ENCODE peak calls at places on chromosomes 12 and 14, in seven cellular contexts. A is HepG2, L is HCT116, M is SK-N-SH, F is GM12878, I is K562, E is H1. V is an unnamed sample.

GRCh38 chr12:79911889-79912656 is 22.8 kb downstream of the PPP1R12A start:
- DNase-seq in A (no peak), L (no peak), M (no peak), F (no peak), I (no peak), E (no peak), V (no peak)

GRCh38 chr14:25150934-25151790 is 101.2 kb upstream of the STXBP6 start:
- DNase-seq in A (peak), L (peak), M (peak), F (peak), I (peak), E (no peak), V (peak)

GRCh38 chr14:106286697-106287290 is 760.4 kb downstream of the TMEM121 start:
- DNase-seq in A (no peak), L (no peak), M (peak), F (no peak), I (peak), E (no peak), V (peak)

GRCh38 chr14:96205059-96205993 is 687 bp downstream of the BDKRB2 start:
- DNase-seq in A (no peak), L (no peak), M (no peak), F (no peak), I (no peak), E (no peak), V (peak)

GRCh38 chr12:30820406-30820946 is 65.7 kb upstream of the CAPRIN2 start:
- DNase-seq in A (no peak), L (no peak), M (no peak), F (no peak), I (no peak), E (no peak), V (peak)

GRCh38 chr14:34330846-34331245 is 131.2 kb downstream of the SPTSSA start:
- DNase-seq in A (no peak), L (no peak), M (no peak), F (no peak), I (no peak), E (no peak), V (no peak)

GRCh38 chr12:121383601-121384019 is 16.3 kb upstream of the RNF34 start:
- DNase-seq in A (no peak), L (no peak), M (no peak), F (no peak), I (no peak), E (no peak), V (no peak)

GRCh38 chr12:32917094-32917611 is 20.6 kb upstream of the PKP2 start:
- DNase-seq in A (no peak), L (no peak), M (no peak), F (no peak), I (no peak), E (no peak), V (no peak)

GRCh38 chr12:122994781-122995502 is 14.5 kb downstream of the ARL6IP4 start:
- DNase-seq in A (no peak), L (no peak), M (no peak), F (no peak), I (no peak), E (no peak), V (no peak)

GRCh38 chr12:78703820-78704525 is 160.6 kb upstream of the SYT1 start:
- DNase-seq in A (no peak), L (peak), M (no peak), F (no peak), I (no peak), E (no peak), V (no peak)

GRCh38 chr12:29164477-29165163 is 15.5 kb downstream of the FAR2 start:
- DNase-seq in A (no peak), L (no peak), M (no peak), F (peak), I (no peak), E (no peak), V (no peak)

GRCh38 chr14:50775357-50775756 is 55.6 kb downstream of the NIN start:
- DNase-seq in A (no peak), L (no peak), M (no peak), F (no peak), I (no peak), E (no peak), V (no peak)

GRCh38 chr12:123608192-123608591 is 6.3 kb downstream of the DDX55 start:
- DNase-seq in A (no peak), L (no peak), M (no peak), F (no peak), I (no peak), E (no peak), V (no peak)

GRCh38 chr12:27524839-27525238 is 833 bp downstream of the PPFIBP1 start:
- DNase-seq in A (no peak), L (no peak), M (no peak), F (no peak), I (no peak), E (no peak), V (peak)

GRCh38 chr12:69343357-69343756 is 4.8 kb upstream of the LYZ start:
- DNase-seq in A (no peak), L (no peak), M (no peak), F (no peak), I (no peak), E (no peak), V (no peak)

GRCh38 chr14:95741781-95742180 is 27.9 kb upstream of the TCL1A start:
- DNase-seq in A (no peak), L (no peak), M (no peak), F (no peak), I (no peak), E (no peak), V (no peak)

GRCh38 chr12:79055926-79056674 is 191.5 kb downstream of the SYT1 start:
- DNase-seq in A (no peak), L (peak), M (no peak), F (no peak), I (no peak), E (no peak), V (no peak)

GRCh38 chr12:100576311-100577036 is 3.0 kb downstream of the GAS2L3 start:
- DNase-seq in A (no peak), L (peak), M (no peak), F (no peak), I (no peak), E (no peak), V (no peak)

GRCh38 chr12:1020389-1020788 is 29.4 kb downstream of the ERC1 start:
- DNase-seq in A (no peak), L (no peak), M (no peak), F (no peak), I (no peak), E (no peak), V (no peak)

GRCh38 chr12:21144309-21144708 is 13.3 kb downstream of the SLCO1B1 start:
- DNase-seq in A (no peak), L (no peak), M (no peak), F (no peak), I (no peak), E (no peak), V (no peak)

GRCh38 chr12:123971770-123972447 is 722 bp downstream of the CCDC92 start:
- DNase-seq in A (peak), L (no peak), M (peak), F (no peak), I (peak), E (peak), V (no peak)

GRCh38 chr12:110657747-110658146 is 31.2 kb downstream of the HVCN1 start:
- DNase-seq in A (peak), L (no peak), M (no peak), F (no peak), I (no peak), E (no peak), V (no peak)

DNA sequence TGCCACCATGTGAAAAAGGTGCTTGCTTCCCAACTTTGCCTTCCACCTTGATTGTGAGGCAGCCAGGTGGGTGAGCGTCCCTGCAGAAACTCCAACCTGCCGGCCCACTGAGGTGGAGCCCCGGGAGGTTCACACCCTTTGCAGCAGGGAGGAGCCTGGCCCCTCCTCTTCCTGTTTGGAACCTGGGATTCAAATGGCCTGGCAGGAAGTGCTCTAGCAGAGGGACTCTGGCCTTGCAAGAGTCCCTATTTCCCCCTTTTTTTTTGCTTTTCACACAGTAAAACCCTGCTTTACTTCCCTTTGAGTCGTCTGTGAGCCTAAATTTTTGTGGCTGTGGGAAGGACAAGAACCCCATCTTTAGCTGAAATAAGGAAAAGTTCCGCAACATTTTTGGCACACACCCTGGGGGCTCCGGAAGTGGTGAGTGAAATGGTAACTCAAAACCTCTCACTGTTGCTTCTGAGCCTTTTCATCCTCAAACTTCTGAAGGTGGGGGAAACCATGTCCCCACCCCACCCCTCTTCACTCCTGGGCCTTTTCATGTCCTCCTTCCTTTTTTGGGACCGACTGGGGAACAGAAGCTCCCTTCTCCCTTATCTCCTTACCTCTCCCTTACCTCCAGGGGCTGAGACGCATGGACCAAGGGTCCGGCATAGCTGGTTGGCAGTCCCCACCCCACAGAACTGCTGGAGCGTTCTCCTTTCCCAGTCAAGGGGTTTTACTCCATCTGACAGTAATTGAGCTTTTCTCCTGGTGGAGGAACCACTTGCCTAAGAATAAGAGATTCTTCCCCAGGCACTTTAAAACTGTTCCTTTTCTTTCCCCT is 102.0 kb downstream of the KCNMB4 start:
- DNase-seq in A (peak), L (peak), M (no peak), F (no peak), I (no peak), E (no peak), V (no peak)
- TF ChIP-seq JUND in A (no peak), L (no peak), M (no peak), F (no peak), I (no peak), E (no peak), V (no peak)

DNA sequence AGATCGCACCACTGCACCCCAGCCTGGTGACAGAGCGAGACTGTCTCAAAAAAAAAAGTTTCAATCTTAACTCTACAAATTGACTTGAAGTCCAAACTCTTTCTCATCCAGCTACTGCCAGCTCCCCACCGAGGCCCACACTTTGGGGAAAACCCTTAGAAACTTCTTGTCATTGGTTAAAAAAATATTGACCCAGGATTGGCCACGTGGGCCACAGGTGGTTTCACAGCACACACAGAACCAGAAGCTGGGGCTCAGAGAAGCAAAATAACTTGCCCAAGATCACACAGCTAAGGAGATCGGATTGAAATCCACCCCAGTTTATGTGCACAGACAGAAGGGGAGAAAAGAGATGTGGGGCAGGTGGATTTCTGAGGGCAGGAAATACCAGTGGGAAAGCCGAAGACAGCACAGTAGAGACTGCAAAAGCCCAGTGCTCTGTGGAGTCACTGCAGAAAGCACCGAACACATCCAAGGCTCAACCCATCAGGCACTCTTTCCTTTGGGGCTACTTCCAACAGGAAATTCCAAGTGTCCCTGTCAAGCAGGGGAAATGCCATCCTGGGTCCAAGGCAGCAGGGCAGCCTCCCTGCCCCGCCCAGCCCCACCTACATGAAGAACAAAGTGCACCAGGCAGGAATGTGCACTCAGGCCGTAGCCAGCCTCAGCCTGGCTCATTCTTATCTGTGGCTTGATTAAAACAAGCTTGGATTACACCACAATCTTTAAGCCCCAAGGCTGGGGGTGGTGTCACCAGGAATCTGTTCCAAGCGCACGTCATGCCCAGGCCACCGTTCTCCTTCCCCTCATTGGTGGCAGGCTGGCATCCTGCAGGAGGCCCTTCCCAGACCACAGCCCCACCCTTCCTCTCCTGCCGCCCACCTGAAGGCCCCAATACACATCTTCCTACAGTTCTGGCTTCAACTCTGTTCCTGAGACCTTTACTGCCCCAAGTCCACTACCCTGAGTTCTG is 72.5 kb downstream of the ITPK1 start:
- DNase-seq in A (peak), L (peak), M (peak), F (no peak), I (no peak), E (no peak), V (peak)
- TF ChIP-seq JUND in A (peak), L (no peak), M (no peak), F (no peak), I (no peak), E (no peak), V (no peak)

GRCh38 chr14:76575108-76575507 is 186.2 kb upstream of the VASH1 start:
- DNase-seq in A (no peak), L (no peak), M (no peak), F (no peak), I (no peak), E (no peak), V (no peak)
- TF ChIP-seq JUND in A (no peak), L (no peak), M (no peak), F (no peak), I (no peak), E (no peak), V (no peak)

GRCh38 chr14:90409209-90409730 is 12.4 kb downstream of the CALM1 start:
- DNase-seq in A (no peak), L (no peak), M (no peak), F (no peak), I (no peak), E (no peak), V (no peak)
- TF ChIP-seq JUND in A (no peak), L (no peak), M (peak), F (no peak), I (no peak), E (no peak), V (no peak)

GRCh38 chr12:104801005-104801404 is 157.1 kb downstream of the SLC41A2 start:
- DNase-seq in A (no peak), L (no peak), M (no peak), F (no peak), I (no peak), E (no peak), V (no peak)

GRCh38 chr12:104801427-104801826 is 156.7 kb downstream of the SLC41A2 start:
- DNase-seq in A (no peak), L (no peak), M (no peak), F (no peak), I (no peak), E (no peak), V (no peak)

GRCh38 chr12:104799458-104799857 is 158.6 kb downstream of the SLC41A2 start:
- DNase-seq in A (no peak), L (no peak), M (no peak), F (no peak), I (no peak), E (no peak), V (no peak)

GRCh38 chr12:104805186-104805585 is 152.9 kb downstream of the SLC41A2 start:
- DNase-seq in A (no peak), L (no peak), M (no peak), F (no peak), I (no peak), E (no peak), V (no peak)

GRCh38 chr12:104802198-104802597 is 155.9 kb downstream of the SLC41A2 start:
- DNase-seq in A (no peak), L (no peak), M (no peak), F (no peak), I (no peak), E (no peak), V (no peak)
- TF ChIP-seq JUND in A (no peak), L (no peak), M (peak), F (no peak), I (no peak), E (no peak), V (no peak)

GRCh38 chr12:53223391-53224267 is 8.4 kb downstream of the RARG start:
- DNase-seq in A (no peak), L (no peak), M (peak), F (no peak), I (no peak), E (no peak), V (no peak)
- TF ChIP-seq JUND in A (no peak), L (no peak), M (no peak), F (no peak), I (no peak), E (no peak), V (no peak)

DNA sequence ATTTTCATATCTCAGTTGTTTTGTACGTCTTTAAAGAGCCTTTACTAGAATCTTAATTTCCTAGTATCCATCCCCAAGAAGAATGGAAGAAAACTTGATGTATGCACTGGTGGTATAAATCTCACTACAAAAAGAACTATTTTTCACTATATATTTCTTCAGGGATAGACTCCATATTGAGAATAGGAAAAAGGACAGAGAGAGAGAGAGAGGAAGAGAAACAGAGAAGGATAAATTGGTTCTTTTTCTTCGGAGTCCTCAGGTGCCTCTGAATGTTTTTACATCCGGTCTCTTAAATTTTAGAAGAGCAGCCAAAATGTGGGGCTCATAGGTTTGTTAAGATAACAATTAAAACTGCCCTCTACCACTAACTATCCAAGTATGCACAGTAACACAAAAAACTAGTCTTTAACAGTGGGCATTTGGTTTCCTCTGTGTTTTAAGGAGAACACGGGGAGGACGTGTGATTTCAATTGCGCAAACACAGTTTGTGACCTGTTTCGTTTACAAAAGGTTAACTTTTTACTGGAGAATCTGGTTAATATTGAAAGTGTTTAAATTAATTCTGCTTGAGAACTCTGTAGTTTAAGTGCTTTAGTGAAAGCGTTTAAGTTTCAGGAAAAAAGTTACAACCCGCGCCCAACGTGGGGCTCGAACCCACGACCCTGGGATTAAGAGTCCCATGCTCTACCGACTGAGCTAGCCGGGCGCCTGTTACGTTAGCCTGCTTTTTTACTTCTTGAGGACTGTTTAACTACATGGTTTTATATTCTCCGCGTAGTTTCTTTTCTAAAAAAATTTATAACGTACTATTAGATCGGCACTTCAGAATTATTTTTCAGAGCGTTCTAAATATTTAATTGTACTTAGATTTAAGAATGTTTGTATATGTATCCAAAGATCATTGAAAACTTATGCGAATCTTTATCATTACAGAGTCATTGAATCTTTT is 5.1 kb upstream of the PSMA3 start:
- DNase-seq in A (peak), L (peak), M (no peak), F (peak), I (peak), E (peak), V (peak)
- TF ChIP-seq JUND in A (no peak), L (no peak), M (no peak), F (no peak), I (peak), E (no peak), V (no peak)

GRCh38 chr14:89251066-89251465 is 166.0 kb downstream of the FOXN3 start:
- DNase-seq in A (no peak), L (no peak), M (no peak), F (no peak), I (no peak), E (no peak), V (peak)

GRCh38 chr14:89255852-89256251 is 161.2 kb downstream of the FOXN3 start:
- DNase-seq in A (no peak), L (no peak), M (no peak), F (no peak), I (no peak), E (no peak), V (no peak)

GRCh38 chr14:89254201-89254919 is 162.7 kb downstream of the FOXN3 start:
- DNase-seq in A (no peak), L (no peak), M (no peak), F (no peak), I (no peak), E (no peak), V (no peak)

GRCh38 chr14:89255012-89255411 is 162.0 kb downstream of the FOXN3 start:
- DNase-seq in A (no peak), L (no peak), M (no peak), F (no peak), I (no peak), E (no peak), V (no peak)

DNA sequence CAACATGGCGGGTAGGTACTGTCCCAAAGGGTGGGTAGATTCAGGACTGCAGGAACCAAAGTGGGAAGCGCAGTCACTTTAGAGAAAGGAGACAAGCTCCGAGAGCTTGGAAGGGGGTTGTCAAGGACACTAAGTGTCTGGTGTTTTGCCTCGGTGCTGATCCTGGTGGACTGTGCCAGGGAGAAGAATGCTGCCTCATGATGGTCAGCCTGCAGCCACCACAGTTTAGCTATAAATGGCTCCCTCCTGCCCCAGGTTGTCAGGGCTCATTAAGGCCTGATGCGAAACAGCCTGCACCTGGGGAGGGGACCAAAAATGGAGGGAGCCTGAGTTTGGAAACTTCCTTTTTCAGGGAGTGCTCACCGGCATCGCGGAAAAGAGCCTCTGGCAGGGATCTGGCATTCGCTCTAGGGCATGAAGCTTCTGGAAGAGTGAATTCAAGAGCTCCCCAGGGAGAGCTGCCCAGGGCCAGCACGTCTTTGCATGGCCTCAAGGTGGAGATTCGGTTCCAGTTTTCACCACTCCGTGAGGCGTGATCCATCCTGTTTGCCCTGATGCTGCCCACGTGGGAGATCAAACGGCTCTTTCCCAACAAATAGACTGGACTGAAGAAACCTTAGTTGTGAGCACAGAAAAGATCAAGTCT is 164.0 kb downstream of the FOXN3 start:
- DNase-seq in A (no peak), L (no peak), M (peak), F (no peak), I (no peak), E (no peak), V (peak)
- TF ChIP-seq JUND in A (no peak), L (no peak), M (no peak), F (no peak), I (no peak), E (no peak), V (no peak)